ENCODE peak calls at places on chromosomes 5 and 9, in six cellular contexts. O, F, T, X, E and A are unnamed samples.

GRCh38 chr9:120909904-120910303 is 16.7 kb downstream of the TRAF1 start:
- DNase-seq in O (no peak), X (no peak), F (no peak), E (no peak), T (no peak), A (no peak)

GRCh38 chr9:129109952-129110739 is 447 bp downstream of the CRAT start:
- DNase-seq in E (peak), T (peak), X (no peak), F (no peak), O (no peak), A (peak)

GRCh38 chr5:173281910-173282309 is 46.3 kb downstream of the STC2 start:
- DNase-seq in X (peak), T (no peak), F (no peak), O (peak), E (no peak), A (peak)

GRCh38 chr5:44862808-44863207 is 54.1 kb downstream of the MRPS30 start:
- DNase-seq in T (no peak), F (no peak), O (no peak), X (no peak), E (peak), A (peak)

GRCh38 chr5:174427304-174427703 is 297.1 kb upstream of the MSX2 start:
- DNase-seq in O (no peak), X (no peak), E (no peak), F (no peak), T (no peak), A (no peak)

GRCh38 chr9:71001780-71002386 is 119.5 kb downstream of the TRPM3 start:
- DNase-seq in O (peak), E (peak), X (peak), F (no peak), T (peak), A (peak)

GRCh38 chr5:141241496-141241895 is 3.7 kb upstream of the PCDHB15 start:
- DNase-seq in O (no peak), T (no peak), X (no peak), E (no peak), F (no peak), A (no peak)

GRCh38 chr9:78363221-78363620 is 66.3 kb downstream of the PSAT1 start:
- DNase-seq in O (no peak), X (no peak), T (no peak), F (no peak), E (no peak), A (no peak)

GRCh38 chr9:133975511-133975910 is 16.6 kb downstream of the VAV2 start:
- DNase-seq in F (no peak), E (no peak), X (no peak), O (no peak), T (no peak), A (no peak)

GRCh38 chr9:14908221-14909206 is 1.7 kb downstream of the FREM1 start:
- DNase-seq in F (peak), O (no peak), T (peak), E (no peak), X (no peak), A (peak)

GRCh38 chr9:88653926-88654325 is 118.9 kb downstream of the NXNL2 start:
- DNase-seq in E (no peak), T (no peak), O (no peak), X (no peak), F (no peak), A (no peak)

GRCh38 chr5:172115541-172115982 is 72.5 kb downstream of the STK10 start:
- DNase-seq in E (no peak), F (no peak), O (no peak), T (no peak), X (no peak), A (no peak)

GRCh38 chr5:141821430-141821925 is 56.7 kb downstream of the PCDH1 start:
- DNase-seq in F (no peak), O (no peak), E (no peak), X (no peak), T (no peak), A (peak)

GRCh38 chr5:6902597-6902996 is 189.4 kb downstream of the TENT4A start:
- DNase-seq in F (no peak), E (no peak), T (no peak), X (no peak), O (no peak), A (no peak)

GRCh38 chr5:73485715-73486114 is 12.5 kb upstream of the BTF3 start:
- DNase-seq in T (no peak), F (no peak), X (no peak), E (no peak), O (no peak), A (no peak)

DNA sequence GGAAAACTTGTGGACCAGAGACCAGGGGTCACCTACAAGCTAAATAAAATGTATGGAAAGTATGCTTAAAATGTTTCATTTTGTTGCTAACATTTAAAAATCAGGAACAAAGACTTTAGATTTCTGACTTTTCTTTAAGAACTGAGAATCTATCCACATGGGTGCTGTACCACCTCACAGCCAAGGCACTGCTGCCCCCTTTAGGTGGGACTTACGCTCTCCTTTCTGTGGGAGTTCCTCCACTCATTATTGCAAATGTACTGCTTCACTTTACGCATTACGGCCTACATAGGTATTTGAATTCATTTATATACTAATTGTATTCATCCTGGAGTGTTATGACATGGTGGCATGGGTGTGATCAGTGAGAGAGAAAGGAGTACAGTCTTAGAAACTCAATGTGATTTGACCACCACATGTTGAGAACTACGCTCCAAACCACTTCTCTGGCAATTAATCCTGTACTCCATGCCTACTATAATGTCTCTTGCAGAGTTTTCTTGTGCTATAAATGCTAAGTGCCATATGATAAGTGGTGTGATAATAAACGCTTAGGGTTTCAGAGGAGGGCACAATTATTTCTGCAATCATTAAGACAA is 24.7 kb upstream of the CETN3 start:
- DNase-seq in T (peak), X (peak), E (peak), O (peak), F (no peak), A (peak)
- TF ChIP-seq CREB1 in T (no peak), X (no peak), E (no peak), O (peak), F (no peak), A (no peak)

DNA sequence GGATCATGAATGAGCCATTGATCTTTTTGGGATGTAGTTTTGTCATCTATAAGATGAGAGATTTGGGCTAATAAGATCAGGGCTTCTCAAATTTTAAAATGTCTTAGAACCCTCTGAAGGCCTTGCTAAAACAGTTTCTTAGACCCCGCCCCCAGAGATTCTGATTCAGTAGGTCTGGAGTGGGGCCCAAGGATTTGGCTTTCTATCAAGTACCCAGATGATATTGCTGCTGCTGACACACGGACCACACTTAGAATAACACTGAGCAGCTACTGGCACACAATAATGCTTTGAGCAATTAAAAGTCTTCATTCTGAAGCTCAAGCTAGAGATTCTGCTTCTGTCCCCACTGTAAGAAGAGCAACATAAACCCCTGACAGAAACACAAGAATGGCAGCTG is 216.7 kb downstream of the SMARCA2 start:
- DNase-seq in O (no peak), F (no peak), X (no peak), T (no peak), E (no peak), A (no peak)
- TF ChIP-seq CREB1 in O (no peak), F (no peak), X (no peak), T (no peak), E (no peak), A (no peak)

GRCh38 chr5:66757834-66758396 is 161.7 kb downstream of the MAST4 start:
- DNase-seq in F (no peak), T (no peak), X (no peak), O (no peak), E (no peak), A (no peak)

GRCh38 chr5:66757219-66757833 is 161.1 kb downstream of the MAST4 start:
- DNase-seq in E (no peak), X (peak), T (peak), F (no peak), O (no peak), A (peak)
- TF ChIP-seq CREB1 in E (no peak), X (no peak), T (no peak), F (no peak), O (no peak), A (no peak)

DNA sequence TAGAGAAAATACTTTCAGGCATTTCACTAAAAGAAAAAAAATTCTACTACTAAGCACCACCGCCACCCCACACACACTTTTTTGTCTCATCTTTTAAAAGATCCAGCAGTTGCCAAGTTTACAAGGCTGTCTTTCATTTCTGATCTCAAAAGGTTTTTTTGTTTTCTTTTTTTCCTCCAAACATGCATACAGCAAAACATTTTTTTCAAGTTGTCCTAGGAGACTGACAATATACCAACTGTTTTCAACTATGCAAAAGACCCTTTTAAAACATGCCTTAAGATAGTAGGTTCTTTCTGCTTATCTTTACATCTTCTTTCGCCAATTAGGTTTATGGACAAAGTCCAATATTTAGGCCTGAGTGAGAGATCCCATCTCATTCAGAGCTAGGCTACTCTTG is 65.2 kb downstream of the HMHB1 start:
- DNase-seq in E (no peak), X (no peak), T (no peak), O (no peak), F (no peak), A (no peak)
- TF ChIP-seq CREB1 in E (no peak), X (no peak), T (no peak), O (no peak), F (no peak), A (no peak)

DNA sequence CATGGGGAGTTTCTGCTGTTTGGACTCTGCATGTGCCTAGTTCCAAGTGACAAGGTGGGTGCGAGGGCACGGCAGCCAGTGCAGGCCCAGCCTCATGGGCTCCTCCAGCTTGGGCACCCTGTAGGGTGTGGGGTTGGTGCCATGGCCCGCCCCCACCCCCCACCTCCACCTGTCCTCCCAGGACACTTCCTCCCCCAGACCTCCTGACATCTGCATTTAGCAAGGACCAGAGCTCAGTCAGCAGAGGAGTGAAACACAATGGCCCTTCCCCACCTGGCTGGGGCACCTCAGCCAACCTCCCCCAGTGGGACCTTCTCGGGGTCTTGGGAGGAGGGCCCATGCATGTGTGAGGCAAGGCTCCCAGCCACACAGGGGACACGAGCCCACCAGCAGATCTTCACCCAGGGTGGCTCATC is 1.9 kb upstream of the NKD2 start:
- DNase-seq in O (no peak), X (peak), F (no peak), T (no peak), E (no peak), A (no peak)
- TF ChIP-seq CREB1 in O (no peak), X (no peak), F (no peak), T (no peak), E (no peak), A (no peak)

GRCh38 chr9:76451234-76451633 is 7.7 kb upstream of the GCNT1 start:
- DNase-seq in E (no peak), X (no peak), O (no peak), T (no peak), F (no peak), A (no peak)
- TF ChIP-seq CREB1 in E (no peak), X (no peak), O (no peak), T (no peak), F (no peak), A (no peak)

DNA sequence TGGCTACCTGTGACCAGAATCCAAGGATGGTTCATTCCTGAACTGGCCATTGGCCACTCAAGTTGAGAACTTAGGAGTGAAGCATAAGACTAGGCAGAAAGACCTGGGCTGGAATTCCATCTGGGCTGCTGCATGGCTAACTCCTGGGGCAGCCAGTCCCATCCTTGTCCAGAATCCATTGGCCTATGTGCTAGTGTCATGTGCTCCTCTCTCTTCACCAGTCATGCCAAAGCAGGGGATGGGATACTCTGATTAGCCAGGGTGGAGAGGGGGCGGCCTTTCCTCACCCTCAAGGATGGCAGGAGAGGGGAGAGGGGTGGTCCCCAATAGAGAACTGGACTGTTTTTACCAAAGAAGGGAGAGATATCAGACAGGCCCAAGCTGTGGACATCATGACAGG is 93.2 kb downstream of the ZNF618 start:
- DNase-seq in T (no peak), X (no peak), F (no peak), O (no peak), E (no peak), A (no peak)
- TF ChIP-seq CREB1 in T (no peak), X (no peak), F (no peak), O (no peak), E (no peak), A (no peak)

DNA sequence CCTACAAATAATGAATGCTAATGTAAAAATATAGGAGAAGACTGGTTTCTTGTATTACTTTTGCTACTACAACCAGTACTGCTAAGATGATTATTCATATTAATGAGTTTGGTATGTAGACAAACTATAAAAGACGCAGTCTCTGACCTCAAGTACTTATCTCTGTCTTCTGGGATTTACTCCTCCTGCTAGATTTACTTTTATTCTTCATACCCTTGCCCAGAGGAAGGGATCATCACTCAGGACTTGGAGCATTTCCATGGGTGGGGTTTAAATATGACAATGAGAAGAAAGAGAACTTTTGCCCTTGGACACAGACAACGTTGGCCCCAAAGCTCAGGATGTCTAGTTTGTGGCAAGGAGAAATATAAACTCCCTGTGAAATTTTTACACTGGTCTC is 126.1 kb downstream of the BNC2 start:
- DNase-seq in O (no peak), T (no peak), X (no peak), F (no peak), E (no peak), A (no peak)
- TF ChIP-seq CREB1 in O (no peak), T (no peak), X (no peak), F (no peak), E (no peak), A (no peak)

DNA sequence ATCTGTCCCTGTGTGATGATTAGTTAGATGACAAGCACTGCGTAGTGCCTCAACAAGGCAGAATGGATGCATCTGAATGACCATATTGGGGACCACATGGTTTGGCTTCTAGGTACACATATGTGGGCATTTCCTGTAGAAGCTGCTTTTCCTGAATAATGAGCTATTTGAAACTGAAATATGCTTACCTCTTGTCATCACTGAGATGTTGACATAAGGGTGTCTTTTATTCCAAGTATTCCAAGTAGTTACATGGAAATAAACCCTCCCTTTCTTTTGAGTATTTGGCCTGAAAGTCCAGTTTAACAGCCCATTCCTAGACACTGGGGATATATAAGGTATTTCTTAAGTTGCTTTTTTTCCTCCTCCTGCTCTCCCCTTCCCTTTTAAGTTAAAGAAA is 147.4 kb downstream of the YTHDC2 start:
- DNase-seq in E (no peak), T (no peak), F (no peak), X (no peak), O (no peak), A (no peak)
- TF ChIP-seq CREB1 in E (no peak), T (no peak), F (no peak), X (no peak), O (no peak), A (no peak)

GRCh38 chr5:96714450-96714849 is 52.3 kb downstream of the CAST start:
- DNase-seq in E (no peak), F (no peak), X (no peak), O (no peak), T (no peak), A (no peak)
- TF ChIP-seq CREB1 in E (no peak), F (no peak), X (no peak), O (no peak), T (no peak), A (no peak)